ENCODE peak calls at places on chromosomes 4 and X, in five cellular contexts. One of them, this sample, is unnamed.

GRCh38 chr4:159069922-159070321 is 33.0 kb upstream of the RAPGEF2 start:
- DNase-seq in ACHN: no peak
- DNase-seq in nephron progenitor cell: no peak
- DNase-seq in GDM1: no peak
- DNase-seq in D341Med: no peak
- DNase-seq in this sample: no peak

GRCh38 chr4:141307241-141307689 is 86.6 kb downstream of the ZNF330 start:
- DNase-seq in nephron progenitor cell: peak
- DNase-seq in GDM1: peak
- DNase-seq in ACHN: peak
- DNase-seq in D341Med: peak
- DNase-seq in this sample: peak

GRCh38 chrX:27966492-27966891 is 14.8 kb downstream of the DCAF8L1 start:
- DNase-seq in nephron progenitor cell: no peak
- DNase-seq in ACHN: no peak
- DNase-seq in GDM1: no peak
- DNase-seq in D341Med: no peak
- DNase-seq in this sample: no peak

GRCh38 chr4:109172301-109172700 is 130.2 kb downstream of the COL25A1 start:
- DNase-seq in ACHN: no peak
- DNase-seq in D341Med: no peak
- DNase-seq in GDM1: no peak
- DNase-seq in nephron progenitor cell: no peak
- DNase-seq in this sample: no peak

GRCh38 chr4:74640111-74640903 is 154.0 kb downstream of the BTC start:
- DNase-seq in ACHN: no peak
- DNase-seq in D341Med: no peak
- DNase-seq in nephron progenitor cell: no peak
- DNase-seq in GDM1: no peak
- DNase-seq in this sample: no peak

GRCh38 chr4:126955292-126956191 is 677.2 kb upstream of the INTU start:
- DNase-seq in GDM1: no peak
- DNase-seq in D341Med: no peak
- DNase-seq in nephron progenitor cell: no peak
- DNase-seq in ACHN: no peak
- DNase-seq in this sample: peak

GRCh38 chrX:127207326-127207725 is 387.8 kb downstream of the PRR32 start:
- DNase-seq in GDM1: no peak
- DNase-seq in nephron progenitor cell: no peak
- DNase-seq in D341Med: no peak
- DNase-seq in ACHN: no peak
- DNase-seq in this sample: peak

GRCh38 chr4:10089346-10089745 is 27.3 kb downstream of the WDR1 start:
- DNase-seq in GDM1: no peak
- DNase-seq in nephron progenitor cell: no peak
- DNase-seq in ACHN: peak
- DNase-seq in D341Med: peak
- DNase-seq in this sample: no peak

GRCh38 chrX:103773445-103773844 is 3.2 kb upstream of the PLP1 start:
- DNase-seq in GDM1: no peak
- DNase-seq in nephron progenitor cell: no peak
- DNase-seq in D341Med: no peak
- DNase-seq in ACHN: no peak
- DNase-seq in this sample: no peak

GRCh38 chrX:107894038-107894437 is 68.4 kb downstream of the MID2 start:
- DNase-seq in GDM1: no peak
- DNase-seq in nephron progenitor cell: peak
- DNase-seq in D341Med: peak
- DNase-seq in ACHN: peak
- DNase-seq in this sample: peak

GRCh38 chrX:44415639-44416386 is 72.3 kb upstream of the EFHC2 start:
- DNase-seq in D341Med: no peak
- DNase-seq in GDM1: no peak
- DNase-seq in ACHN: no peak
- DNase-seq in nephron progenitor cell: no peak
- DNase-seq in this sample: no peak

GRCh38 chr4:140260227-140260626 is 106.2 kb upstream of the MAML3 start:
- DNase-seq in nephron progenitor cell: no peak
- DNase-seq in GDM1: no peak
- DNase-seq in D341Med: no peak
- DNase-seq in ACHN: peak
- DNase-seq in this sample: no peak

GRCh38 chr4:80336582-80336981 is 1.1 kb downstream of the CFAP299 start:
- DNase-seq in ACHN: peak
- DNase-seq in nephron progenitor cell: peak
- DNase-seq in GDM1: no peak
- DNase-seq in D341Med: peak
- DNase-seq in this sample: peak

GRCh38 chrX:154457491-154458115 is 478 bp upstream of the PLXNA3 start:
- DNase-seq in nephron progenitor cell: peak
- DNase-seq in D341Med: peak
- DNase-seq in GDM1: no peak
- DNase-seq in ACHN: peak
- DNase-seq in this sample: peak

GRCh38 chr4:109266891-109267290 is 35.6 kb downstream of the COL25A1 start:
- DNase-seq in ACHN: no peak
- DNase-seq in D341Med: no peak
- DNase-seq in nephron progenitor cell: no peak
- DNase-seq in GDM1: no peak
- DNase-seq in this sample: no peak

GRCh38 chrX:13029341-13029740 is 15.1 kb downstream of the FAM9C start:
- DNase-seq in D341Med: no peak
- DNase-seq in GDM1: no peak
- DNase-seq in ACHN: peak
- DNase-seq in nephron progenitor cell: no peak
- DNase-seq in this sample: peak

GRCh38 chr4:55947912-55948725 is 626 bp upstream of the CEP135 start:
- DNase-seq in nephron progenitor cell: no peak
- DNase-seq in GDM1: no peak
- DNase-seq in ACHN: peak
- DNase-seq in D341Med: no peak
- DNase-seq in this sample: no peak

GRCh38 chrX:134607523-134607922 is 50.7 kb downstream of the PLAC1 start:
- DNase-seq in ACHN: no peak
- DNase-seq in GDM1: no peak
- DNase-seq in D341Med: no peak
- DNase-seq in nephron progenitor cell: no peak
- DNase-seq in this sample: no peak

GRCh38 chr4:163556169-163556568 is 61.7 kb downstream of the TMA16 start:
- DNase-seq in ACHN: peak
- DNase-seq in D341Med: peak
- DNase-seq in GDM1: no peak
- DNase-seq in nephron progenitor cell: no peak
- DNase-seq in this sample: no peak

GRCh38 chrX:149720021-149720689 is 8.3 kb downstream of the MAGEA11 start:
- DNase-seq in GDM1: no peak
- DNase-seq in D341Med: no peak
- DNase-seq in ACHN: no peak
- DNase-seq in nephron progenitor cell: no peak
- DNase-seq in this sample: no peak